ENCODE peak calls at places on chromosomes 11 and 22, in four cellular contexts. C is uterus, S is lower leg skin, W is transverse colon. J is an unnamed sample.

GRCh38 chr11:117730256-117730800 is 66.7 kb downstream of the DSCAML1 start:
- DNase-seq in W (no peak), C (no peak), S (no peak), J (no peak)

GRCh38 chr11:76667271-76667818 is 3.2 kb downstream of the LRRC32 start:
- DNase-seq in C (peak; percentile 11), W (peak; percentile 4), S (peak; percentile 78), J (no peak)

GRCh38 chr22:24725736-24726135 is 48.8 kb downstream of the PIWIL3 start:
- DNase-seq in S (no peak), W (no peak), C (no peak), J (no peak)

GRCh38 chr11:27205269-27205668 is 157.7 kb downstream of the CCDC34 start:
- DNase-seq in C (no peak), W (no peak), S (no peak), J (no peak)

GRCh38 chr11:71151561-71151960 is 100.8 kb downstream of the SHANK2 start:
- DNase-seq in S (no peak), W (no peak), C (no peak), J (no peak)

GRCh38 chr11:876550-876949 is 33.9 kb downstream of the TSPAN4 start:
- DNase-seq in C (no peak), S (no peak), W (no peak), J (peak; percentile 45)

GRCh38 chr22:49825944-49826602 is 1.6 kb downstream of the BRD1 start:
- DNase-seq in W (peak; percentile 61), C (no peak), S (no peak), J (no peak)

GRCh38 chr22:48103126-48103875 is 1340.9 kb downstream of the TBC1D22A start:
- DNase-seq in C (no peak), W (no peak), S (peak; percentile 66), J (no peak)

GRCh38 chr11:90646706-90647105 is 423.9 kb upstream of the CHORDC1 start:
- DNase-seq in S (no peak), C (no peak), W (no peak), J (no peak)

GRCh38 chr11:72709478-72710238 is 35.4 kb upstream of the PDE2A start:
- DNase-seq in C (no peak), S (no peak), W (no peak), J (no peak)

GRCh38 chr11:77730789-77731188 is 89.7 kb downstream of the RSF1 start:
- DNase-seq in S (no peak), C (no peak), W (no peak), J (no peak)

GRCh38 chr11:32440920-32441319 is 5.6 kb upstream of the WT1 start:
- DNase-seq in W (no peak), C (peak; percentile 45), S (no peak), J (no peak)

GRCh38 chr11:8223513-8223899 is 40.2 kb downstream of the LMO1 start:
- DNase-seq in S (no peak), W (no peak), C (no peak), J (no peak)

GRCh38 chr22:19504900-19505734 is 19.1 kb downstream of the CLDN5 start:
- DNase-seq in C (no peak), S (no peak), W (no peak), J (no peak)

GRCh38 chr11:123055132-123055924 is 6.6 kb downstream of the HSPA8 start:
- DNase-seq in W (no peak), S (no peak), C (no peak), J (no peak)

GRCh38 chr11:125343732-125344131 is 152.3 kb downstream of the FEZ1 start:
- DNase-seq in C (peak; percentile 42), S (no peak), W (no peak), J (no peak)

GRCh38 chr22:49188091-49188490 is 639.6 kb downstream of the BRD1 start:
- DNase-seq in S (no peak), W (no peak), C (no peak), J (no peak)

GRCh38 chr11:46625406-46625805 is 8.1 kb downstream of the ATG13 start:
- DNase-seq in S (no peak), W (no peak), C (no peak), J (no peak)

GRCh38 chr11:43486141-43486540 is 127.4 kb downstream of the TTC17 start:
- DNase-seq in S (no peak), W (no peak), C (no peak), J (peak; percentile 22)

DNA sequence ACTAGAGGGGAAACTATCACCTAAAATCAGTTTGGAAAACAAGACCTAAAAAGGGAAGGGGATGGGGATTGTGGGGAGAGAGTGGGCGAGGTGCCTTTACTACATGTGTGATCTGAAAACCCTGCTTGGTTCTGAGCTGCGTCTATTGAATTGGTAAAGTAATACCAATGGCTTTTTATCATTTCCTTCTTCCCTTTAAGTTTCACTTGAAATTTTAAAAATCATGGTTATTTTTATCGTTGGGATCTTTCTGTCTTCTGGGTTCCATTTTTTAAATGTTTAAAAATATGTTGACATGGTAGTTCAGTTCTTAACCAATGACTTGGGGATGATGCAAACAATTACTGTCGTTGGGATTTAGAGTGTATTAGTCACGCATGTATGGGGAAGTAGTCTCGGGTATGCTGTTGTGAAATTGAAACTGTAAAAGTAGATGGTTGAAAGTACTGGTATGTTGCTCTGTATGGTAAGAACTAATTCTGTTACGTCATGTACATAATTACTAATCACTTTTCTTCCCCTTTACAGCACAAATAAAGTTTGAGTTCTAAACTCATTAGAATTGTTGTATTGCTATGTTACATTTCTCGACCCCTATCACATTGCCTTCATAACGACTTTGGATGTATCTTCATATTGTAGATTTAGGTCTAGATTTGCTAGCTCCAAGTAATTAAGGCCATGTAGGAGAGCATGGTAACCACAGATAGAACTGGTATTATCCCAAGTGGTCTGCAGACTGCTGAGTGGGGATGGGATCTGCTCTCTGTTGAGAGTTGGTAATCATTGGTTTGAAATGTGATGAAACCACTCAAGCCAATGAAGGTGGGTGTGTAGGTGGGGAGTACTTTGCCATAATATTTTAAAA is 3.6 kb downstream of the NEAT1 start:
- DNase-seq in S (no peak), C (peak; percentile 17), W (peak; percentile 60), J (no peak)
- TF ChIP-seq POLR2A in S (no peak), C (no peak), W (peak; percentile 43), J (no peak)

GRCh38 chr22:21579474-21579851 is 11.9 kb downstream of the UBE2L3 start:
- DNase-seq in W (no peak), C (no peak), S (no peak), J (no peak)
- H3K4me3 ChIP-seq in W (no peak overlapping the region), C (no peak overlapping the region), S (no peak overlapping the region), J (no peak overlapping the region)

GRCh38 chr11:13118691-13119090 is 109.6 kb downstream of the RASSF10 start:
- DNase-seq in S (no peak), W (no peak), C (no peak), J (no peak)
- TF ChIP-seq POLR2A in S (no peak), W (no peak), C (no peak), J (no peak)

GRCh38 chr11:11178671-11179070 is 174.4 kb downstream of the CSNK2A3 start:
- DNase-seq in W (no peak), C (no peak), S (no peak), J (no peak)
- H3K4me3 ChIP-seq in W (no peak overlapping the region), C (no peak overlapping the region), S (no peak overlapping the region), J (no peak overlapping the region)

DNA sequence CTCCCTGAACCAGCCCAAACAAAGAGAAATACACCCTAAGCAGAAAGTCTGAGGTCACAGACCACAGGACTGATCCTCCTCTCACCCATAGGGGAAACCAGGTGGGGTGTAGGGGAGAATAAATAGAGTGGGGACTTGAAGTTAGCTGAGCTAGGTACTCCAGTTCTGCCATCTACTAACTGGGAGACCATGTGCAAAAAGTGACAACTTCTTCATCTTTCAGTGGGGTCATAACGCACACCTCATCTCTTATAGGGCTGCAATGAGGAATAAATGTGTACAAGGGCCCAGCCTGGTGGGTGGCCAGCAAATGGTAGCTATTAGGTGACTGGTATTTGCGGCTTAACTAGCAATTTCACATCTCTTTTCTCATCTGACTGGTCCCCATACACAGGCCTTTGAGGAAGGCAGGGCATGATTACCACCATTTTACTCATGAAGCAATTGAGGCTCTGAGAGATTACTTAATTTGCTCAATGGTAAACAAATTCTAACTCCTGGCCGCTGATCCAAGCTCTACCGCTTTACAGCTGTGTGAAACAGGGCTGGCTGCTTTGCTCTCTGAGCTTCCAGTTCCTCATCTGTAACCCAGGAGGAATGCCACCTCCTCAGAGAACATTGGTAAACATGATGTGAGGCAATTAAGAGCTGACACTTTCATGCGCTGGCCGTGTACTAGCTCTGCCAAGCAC is 16.6 kb downstream of the TBC1D10A start:
- DNase-seq in W (peak; percentile 74), S (no peak), C (peak; percentile 44), J (peak; percentile 45)
- TF ChIP-seq POLR2A in W (no peak), S (no peak), C (no peak), J (no peak)

GRCh38 chr11:62555464-62556092 is 9.0 kb upstream of the AHNAK start:
- DNase-seq in W (peak; percentile 74), C (no peak), S (peak; percentile 85), J (no peak)

GRCh38 chr11:62552465-62552782 is 5.8 kb upstream of the AHNAK start:
- DNase-seq in C (no peak), S (no peak), W (no peak), J (no peak)

GRCh38 chr11:62554377-62554776 is 7.8 kb upstream of the AHNAK start:
- DNase-seq in C (no peak), W (no peak), S (peak; percentile 93), J (peak; percentile 90)

GRCh38 chr11:62553839-62554361 is 7.3 kb upstream of the AHNAK start:
- DNase-seq in S (no peak), W (peak; percentile 62), C (no peak), J (peak; percentile 70)

DNA sequence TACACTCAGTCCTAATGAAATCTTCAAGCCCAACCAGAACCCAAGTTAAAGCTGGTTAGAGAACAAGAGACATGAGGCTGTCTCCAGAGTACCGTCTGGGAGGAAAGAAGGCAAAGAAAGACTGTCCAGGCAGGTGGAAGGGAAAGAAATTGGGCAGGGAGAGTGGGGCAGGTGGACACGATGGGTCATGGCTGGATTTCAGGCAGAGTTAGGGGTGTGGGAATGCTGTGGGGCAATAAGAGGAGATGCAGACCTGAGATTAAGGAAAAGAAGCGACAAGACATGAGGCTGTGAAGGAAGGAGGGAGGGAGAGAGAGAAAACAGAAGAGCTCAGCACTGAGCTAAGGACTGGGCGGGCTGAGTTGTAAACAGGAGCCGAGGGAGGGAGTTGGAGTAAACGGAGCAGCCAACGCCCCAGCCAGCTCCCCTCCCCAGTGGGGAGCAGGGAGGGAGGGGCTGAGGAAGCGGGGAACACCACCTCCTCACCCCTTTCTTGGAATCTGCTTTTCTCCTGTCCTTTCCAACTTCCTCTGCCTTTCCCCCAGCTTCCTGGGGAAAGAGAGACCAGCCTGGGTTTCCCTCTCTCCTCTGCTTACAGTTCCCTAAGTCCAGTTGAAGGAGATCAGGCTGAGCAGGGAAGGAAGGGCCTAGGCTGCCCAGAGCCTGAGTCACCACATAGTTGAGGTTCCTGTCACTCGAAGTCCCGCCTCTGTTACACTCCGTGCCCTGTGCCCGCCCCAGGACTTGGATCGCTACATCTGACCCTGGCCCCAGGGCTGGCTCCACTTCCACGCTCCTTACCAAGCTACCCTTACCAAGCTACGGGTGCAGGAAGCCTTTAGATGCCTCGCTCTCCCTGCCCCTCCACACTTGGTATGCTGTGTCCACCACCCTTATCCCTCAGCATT is 6.6 kb upstream of the AHNAK start:
- DNase-seq in C (peak; percentile 90), S (peak; percentile 97), W (peak; percentile 90), J (peak; percentile 96)
- H3K4me3 ChIP-seq in C (peak overlapping the region; percentile 0), S (no peak overlapping the region), W (no peak overlapping the region), J (peak overlapping the region; percentile 37)